ENCODE peak calls at places on chromosomes 1 and 21, in eight cellular contexts. F, Z, H, O, U, Q, S and V are unnamed samples. For H3K4me1 and H3K9me3, the result is how much of the 10 kb centered on the place peaks cover.

GRCh38 chr1:182301026-182301436 is 90.6 kb downstream of the GLUL start:
- DNase-seq in S (no peak), U (no peak), H (no peak), F (no peak), O (no peak), Q (no peak), Z (no peak), V (no peak)

GRCh38 chr1:154014154-154014910 is 23.8 kb downstream of the RPS27 start:
- DNase-seq in H (peak), Z (peak), S (no peak), F (no peak), U (peak), Q (no peak), O (no peak), V (no peak)

GRCh38 chr1:161382214-161383019 is 14.7 kb upstream of the CFAP126 start:
- DNase-seq in Q (no peak), S (no peak), U (no peak), Z (peak), H (peak), O (no peak), F (peak), V (peak)

GRCh38 chr1:20185834-20186782 is at the start of the genes PLA2G2C and UBXN10:
- DNase-seq in F (no peak), Z (no peak), O (no peak), Q (no peak), U (no peak), H (no peak), S (peak), V (no peak)

GRCh38 chr1:44246806-44247205 is 33.5 kb downstream of the DMAP1 start:
- DNase-seq in Q (no peak), H (no peak), S (no peak), O (no peak), Z (no peak), F (no peak), U (no peak), V (no peak)

GRCh38 chr21:45598109-45598508 is 45.4 kb upstream of the PCBP3 start:
- DNase-seq in O (peak), Z (no peak), F (no peak), Q (no peak), U (no peak), S (no peak), H (no peak), V (no peak)

GRCh38 chr21:44086636-44087425 is 20.4 kb upstream of the PWP2 start:
- DNase-seq in O (no peak), Q (no peak), S (no peak), H (no peak), U (no peak), F (no peak), Z (no peak), V (no peak)

GRCh38 chr1:231563253-231563652 is 34.8 kb downstream of the TSNAX start:
- DNase-seq in U (no peak), Q (no peak), H (no peak), O (no peak), F (no peak), Z (no peak), S (no peak), V (no peak)

GRCh38 chr21:17765207-17765606 is 53.9 kb downstream of the C21orf91 start:
- DNase-seq in Q (no peak), O (no peak), F (no peak), H (no peak), Z (no peak), S (no peak), U (no peak), V (no peak)

GRCh38 chr1:12657060-12657866 is 13.4 kb downstream of the AADACL4 start:
- DNase-seq in U (no peak), O (no peak), H (no peak), Q (no peak), F (no peak), Z (no peak), S (no peak), V (no peak)

GRCh38 chr1:212323065-212323464 is 37.9 kb downstream of the PPP2R5A start:
- DNase-seq in U (no peak), Z (no peak), O (no peak), H (no peak), F (no peak), S (no peak), Q (no peak), V (no peak)
- H3K27ac ChIP-seq in U (no peak), Z (no peak), O (no peak), H (no peak), F (no peak), S (no peak), Q (no peak), V (no peak)

DNA sequence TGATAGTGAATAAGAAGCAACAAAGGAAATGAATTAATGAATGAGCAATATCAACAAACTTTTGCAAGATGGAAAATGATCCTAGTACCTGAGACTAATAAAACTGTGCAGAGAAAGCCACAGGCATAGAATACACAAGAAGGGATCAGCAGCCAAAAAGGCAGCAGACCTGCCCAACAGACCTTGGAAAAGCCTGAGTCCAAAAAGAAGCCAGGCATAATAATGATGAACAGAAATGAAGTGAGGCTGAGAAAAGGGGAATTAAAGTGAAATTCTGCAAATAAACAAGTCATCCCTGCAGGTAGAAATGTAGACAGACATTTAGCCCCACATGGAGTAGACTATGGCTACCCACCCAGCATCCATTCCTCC is 10.3 kb upstream of the PHTF1 start:
- DNase-seq in O (no peak), F (no peak), Q (no peak), H (no peak), U (no peak), Z (no peak), S (no peak), V (no peak)
- H3K4me1 ChIP-seq in O (under half), F (under half), Q (under half), H (under half), U (under half), Z (under half), S (under half), V (under half)

GRCh38 chr1:2136836-2137235 is 57.7 kb downstream of the FAAP20 start:
- DNase-seq in Q (no peak), Z (no peak), U (no peak), H (no peak), F (no peak), S (no peak), O (no peak), V (no peak)
- H3K9me3 ChIP-seq in Q (under half), Z (under half), U (under half), H (under half), F (under half), S (under half), O (under half), V (under half)

GRCh38 chr21:36658926-36659325 is 40.0 kb upstream of the SIM2 start:
- DNase-seq in H (no peak), Z (no peak), S (no peak), F (no peak), O (no peak), U (no peak), Q (no peak), V (no peak)
- H3K27ac ChIP-seq in H (no peak), Z (no peak), S (no peak), F (no peak), O (no peak), U (no peak), Q (no peak), V (no peak)